ENCODE peak calls at places on chromosomes 11 and 22, in ten cellular contexts. G is BJ, I is esophagus squamous epithelium, Z is spleen, O is endodermal cell, Q is cardiac muscle cell, R is upper lobe of right lung, P is A549, F is transverse colon, B is neural progenitor cell. S is an unnamed sample.

GRCh38 chr22:29788339-29789279 is 21.4 kb downstream of the UQCR10 start:
- DNase-seq in P (no peak), B (no peak), O (no peak), G (no peak), Q (no peak), I (no peak), F (no peak), R (no peak), Z (no peak), S (no peak)

GRCh38 chr22:48536691-48537591 is 1290.7 kb downstream of the BRD1 start:
- DNase-seq in I (no peak), Z (no peak), B (no peak), F (no peak), G (no peak), R (peak; percentile 74), O (no peak), P (no peak), Q (no peak), S (no peak)

GRCh38 chr11:116421529-116422185 is 351.1 kb downstream of the BUD13 start:
- DNase-seq in Z (no peak), O (peak; percentile 62), P (no peak), F (no peak), R (no peak), G (no peak), Q (no peak), B (no peak), I (no peak), S (no peak)

GRCh38 chr11:44978961-44979331 is 28.3 kb upstream of the TP53I11 start:
- DNase-seq in G (no peak), Q (no peak), Z (peak; percentile 59), B (no peak), F (peak; percentile 84), I (no peak), P (peak; percentile 63), R (no peak), O (peak; percentile 67), S (no peak)

GRCh38 chr11:120756931-120757330 is 245.4 kb downstream of the GRIK4 start:
- DNase-seq in I (no peak), Q (no peak), Z (no peak), R (no peak), F (no peak), G (no peak), B (peak; percentile 28), P (no peak), O (peak; percentile 65), S (no peak)

GRCh38 chr11:108713076-108713790 is 48.4 kb downstream of the DDX10 start:
- DNase-seq in B (no peak), G (no peak), P (no peak), I (no peak), R (no peak), Z (no peak), O (no peak), F (no peak), Q (no peak), S (no peak)

GRCh38 chr11:117096140-117096972 is 1.9 kb downstream of the SIK3 start:
- DNase-seq in R (no peak), F (peak; percentile 52), Q (peak; percentile 62), I (no peak), O (peak; percentile 78), G (peak; percentile 44), B (peak; percentile 64), Z (no peak), P (no peak), S (no peak)

GRCh38 chr11:113397212-113397611 is 9.6 kb downstream of the ANKK1 start:
- DNase-seq in Q (no peak), F (no peak), I (no peak), G (no peak), Z (peak; percentile 67), O (no peak), R (no peak), P (no peak), B (no peak), S (no peak)

GRCh38 chr22:42116848-42117424 is 13.7 kb downstream of the CYP2D6 start:
- DNase-seq in F (peak; percentile 40), Z (no peak), R (peak; percentile 79), B (peak; percentile 32), Q (no peak), P (no peak), O (peak; percentile 85), G (no peak), I (no peak), S (no peak)

GRCh38 chr11:99257131-99257530 is 236.4 kb downstream of the CNTN5 start:
- DNase-seq in P (no peak), B (no peak), I (no peak), Q (no peak), R (no peak), G (no peak), F (no peak), O (no peak), Z (no peak), S (no peak)

GRCh38 chr22:42277988-42278776 is 7.7 kb upstream of the TCF20 start:
- DNase-seq in Z (peak; percentile 77), R (no peak), O (peak; percentile 71), Q (peak; percentile 37), G (no peak), B (peak; percentile 71), I (no peak), F (no peak), P (no peak), S (no peak)

GRCh38 chr11:18789942-18790341 is 1.7 kb downstream of the PTPN5 start:
- DNase-seq in Q (no peak), Z (no peak), F (no peak), G (no peak), R (no peak), P (no peak), I (no peak), O (no peak), B (no peak), S (no peak)

GRCh38 chr22:38519453-38520250 is 13.5 kb upstream of the DDX17 start:
- DNase-seq in R (no peak), F (no peak), O (no peak), B (no peak), I (no peak), Q (no peak), Z (no peak), G (no peak), P (no peak), S (no peak)

GRCh38 chr11:59847620-59848019 is 2.3 kb upstream of the CBLIF start:
- DNase-seq in O (no peak), P (no peak), F (no peak), B (no peak), Z (no peak), R (no peak), Q (no peak), G (no peak), I (no peak), S (no peak)

GRCh38 chr11:112903310-112903709 is 57.9 kb upstream of the NCAM1 start:
- DNase-seq in O (no peak), Q (no peak), R (no peak), P (no peak), F (no peak), I (no peak), B (no peak), Z (no peak), G (no peak), S (no peak)

DNA sequence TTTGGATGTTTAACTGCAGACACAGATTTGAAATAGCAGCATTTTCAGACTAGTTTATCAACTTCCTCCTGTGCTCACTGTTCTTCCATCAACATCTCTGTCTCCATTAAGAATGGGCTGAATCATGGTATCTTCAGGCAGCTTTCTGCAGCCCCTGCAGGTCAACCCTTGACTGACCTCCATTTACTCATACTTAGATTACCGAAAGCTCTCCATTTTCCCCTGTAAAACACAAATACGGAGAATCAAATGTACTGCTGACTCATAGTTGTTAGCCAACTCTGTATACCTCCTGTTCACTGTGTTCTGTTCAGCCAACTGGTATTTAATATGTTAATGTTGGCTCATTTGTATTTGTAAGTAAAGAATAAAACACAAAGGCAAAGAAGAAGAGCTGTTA is 364.0 kb downstream of the CASP12 start:
- DNase-seq in I (no peak), F (no peak), B (no peak), O (no peak), G (no peak), R (no peak), P (peak; percentile 0), Q (no peak), Z (no peak), S (peak; percentile 19)
- TF ChIP-seq CTCF in I (no peak), F (no peak), B (no peak), O (peak; percentile 44), G (no peak), R (no peak), P (no peak), Q (no peak), Z (no peak), S (no peak)

GRCh38 chr11:93963072-93963471 is 58.1 kb upstream of the HEPHL1 start:
- DNase-seq in G (no peak), P (no peak), Q (no peak), F (no peak), I (no peak), Z (no peak), R (no peak), O (no peak), B (no peak), S (no peak)
- H3K4me3 ChIP-seq in G (no peak overlapping the region), P (no peak overlapping the region), Q (no peak overlapping the region), F (no peak overlapping the region), I (no peak overlapping the region), Z (no peak overlapping the region), R (no peak overlapping the region), O (no peak overlapping the region), B (no peak overlapping the region), S (no peak overlapping the region)

GRCh38 chr11:104529213-104529612 is 365.3 kb upstream of the PDGFD start:
- DNase-seq in G (no peak), P (no peak), I (no peak), Q (no peak), O (no peak), Z (no peak), R (no peak), B (no peak), F (no peak), S (no peak)

GRCh38 chr11:104526006-104526405 is 362.1 kb upstream of the PDGFD start:
- DNase-seq in F (no peak), Z (no peak), O (no peak), P (no peak), G (no peak), I (no peak), R (no peak), B (no peak), Q (no peak), S (no peak)

GRCh38 chr11:104531894-104532293 is 366.4 kb downstream of the CASP12 start:
- DNase-seq in B (no peak), Q (no peak), R (no peak), Z (no peak), I (no peak), F (no peak), O (no peak), P (no peak), G (no peak), S (no peak)

GRCh38 chr11:104529916-104530315 is 366.0 kb upstream of the PDGFD start:
- DNase-seq in P (no peak), B (no peak), I (no peak), Q (no peak), Z (no peak), F (no peak), R (no peak), G (no peak), O (no peak), S (no peak)

GRCh38 chr11:104531075-104531474 is 367.1 kb upstream of the PDGFD start:
- DNase-seq in G (no peak), I (no peak), F (no peak), O (peak; percentile 62), Z (no peak), B (peak; percentile 28), Q (no peak), R (no peak), P (peak; percentile 1), S (no peak)
- TF ChIP-seq CTCF in G (no peak), I (no peak), F (no peak), O (peak; percentile 69), Z (no peak), B (peak; percentile 44), Q (no peak), R (peak; percentile 27), P (no peak), S (peak; percentile 14)

GRCh38 chr11:6404341-6405038 is 14.2 kb downstream of the SMPD1 start:
- DNase-seq in I (no peak), G (no peak), R (no peak), Z (no peak), B (peak; percentile 60), F (no peak), O (no peak), Q (no peak), P (no peak), S (no peak)
- H3K4me3 ChIP-seq in I (no peak overlapping the region), G (no peak overlapping the region), R (no peak overlapping the region), Z (no peak overlapping the region), B (no peak overlapping the region), F (no peak overlapping the region), O (no peak overlapping the region), Q (no peak overlapping the region), P (no peak overlapping the region), S (no peak overlapping the region)

S was measured in HFF-Myc.